ENCODE peak calls at places on chromosomes 6 and 20, in ten cellular contexts. B, M, E, Z, U, J, H, O, D and P are unnamed samples.

GRCh38 chr6:169224185-169224695 is 29.4 kb downstream of the THBS2 start:
- DNase-seq in Z (peak), E (no peak), J (no peak), M (no peak), D (no peak), O (no peak), U (no peak), H (peak), B (no peak), P (no peak)

GRCh38 chr6:126672654-126673053 is 332.7 kb downstream of the CENPW start:
- DNase-seq in Z (peak), H (no peak), M (no peak), U (no peak), B (peak), D (no peak), J (no peak), O (no peak), E (no peak), P (no peak)

GRCh38 chr20:56945057-56945456 is 316.0 kb downstream of the TFAP2C start:
- DNase-seq in Z (peak), M (no peak), B (peak), U (no peak), E (no peak), D (no peak), H (no peak), O (no peak), J (no peak), P (no peak)

GRCh38 chr6:124963416-124964083 is 1.3 kb downstream of the RNF217 start:
- DNase-seq in U (no peak), E (no peak), O (no peak), D (no peak), J (no peak), B (peak), M (no peak), Z (peak), H (no peak), P (no peak)

GRCh38 chr6:109069746-109070145 is 24.9 kb downstream of the SESN1 start:
- DNase-seq in O (no peak), B (no peak), H (no peak), E (no peak), Z (peak), J (no peak), M (no peak), D (no peak), U (no peak), P (no peak)

GRCh38 chr6:159646731-159647130 is 46.3 kb downstream of the SOD2 start:
- DNase-seq in O (peak), U (no peak), Z (peak), B (peak), J (no peak), M (no peak), E (no peak), D (no peak), H (no peak), P (no peak)

GRCh38 chr6:52000064-52000463 is 87.3 kb downstream of the PKHD1 start:
- DNase-seq in B (no peak), M (no peak), U (no peak), H (no peak), D (no peak), J (no peak), Z (no peak), E (no peak), O (no peak), P (no peak)

GRCh38 chr6:117425431-117426153 is at the start of gene ROS1:
- DNase-seq in O (peak), U (no peak), H (no peak), E (no peak), D (no peak), J (no peak), B (no peak), Z (no peak), M (no peak), P (no peak)

GRCh38 chr6:4420160-4420865 is 284.9 kb upstream of the ECI2 start:
- DNase-seq in J (no peak), E (no peak), M (no peak), B (no peak), U (no peak), D (no peak), H (no peak), O (no peak), Z (no peak), P (no peak)

GRCh38 chr6:15183979-15184378 is 61.9 kb upstream of the JARID2 start:
- DNase-seq in Z (no peak), U (no peak), J (no peak), E (no peak), M (no peak), O (no peak), H (no peak), B (no peak), D (no peak), P (no peak)

GRCh38 chr6:21597706-21598273 is 4.2 kb downstream of the SOX4 start:
- DNase-seq in H (no peak), Z (peak), D (no peak), M (no peak), E (peak), J (no peak), B (peak), O (peak), U (no peak), P (no peak)

GRCh38 chr6:80091506-80091905 is 15.0 kb upstream of the BCKDHB start:
- DNase-seq in M (no peak), D (no peak), E (no peak), H (no peak), U (no peak), J (no peak), O (no peak), Z (no peak), B (no peak), P (no peak)

GRCh38 chr20:31853481-31853880 is 8.1 kb upstream of the FOXS1 start:
- DNase-seq in B (no peak), Z (no peak), O (no peak), H (peak), D (no peak), M (no peak), U (no peak), J (no peak), E (no peak), P (no peak)

GRCh38 chr20:53692465-53693067 is 98.9 kb upstream of the ZNF217 start:
- DNase-seq in D (no peak), B (peak), J (no peak), U (no peak), H (no peak), O (no peak), M (peak), Z (peak), E (no peak), P (no peak)

GRCh38 chr20:1427457-1428054 is 34.7 kb upstream of the FKBP1A start:
- DNase-seq in J (no peak), E (no peak), D (no peak), B (peak), U (no peak), M (no peak), O (no peak), Z (peak), H (no peak), P (no peak)

GRCh38 chr6:160992323-160993314 is 1.1 kb downstream of the MAP3K4 start:
- DNase-seq in D (no peak), B (peak), U (peak), E (peak), J (peak), O (peak), Z (peak), H (no peak), M (no peak), P (peak)

GRCh38 chr6:16337280-16337975 is 99.0 kb downstream of the GMPR start:
- DNase-seq in H (peak), Z (peak), M (peak), J (peak), O (no peak), E (no peak), U (no peak), B (peak), D (peak), P (no peak)

GRCh38 chr6:124203812-124204167 is 400.1 kb downstream of the NKAIN2 start:
- DNase-seq in U (no peak), O (no peak), D (no peak), M (no peak), E (no peak), H (no peak), Z (peak), B (no peak), J (no peak), P (no peak)

GRCh38 chr6:170439366-170440351 is 113.4 kb downstream of the PSMB1 start:
- DNase-seq in O (no peak), B (no peak), Z (no peak), J (no peak), M (peak), E (no peak), U (no peak), D (no peak), H (no peak), P (no peak)

GRCh38 chr20:47361268-47361665 is 4.8 kb upstream of the ZMYND8 start:
- DNase-seq in O (no peak), E (no peak), D (no peak), H (no peak), Z (no peak), B (peak), U (no peak), J (no peak), M (no peak), P (no peak)

GRCh38 chr6:4342407-4343137 is 207.2 kb upstream of the ECI2 start:
- DNase-seq in Z (no peak), O (no peak), J (no peak), D (no peak), H (no peak), M (no peak), E (no peak), U (no peak), B (peak), P (no peak)

GRCh38 chr20:4507288-4507719 is 214.4 kb upstream of the PRND start:
- DNase-seq in B (peak), D (no peak), H (no peak), Z (peak), E (no peak), O (peak), M (no peak), J (no peak), U (no peak), P (no peak)

GRCh38 chr6:84258268-84258667 is 30.8 kb upstream of the CEP162 start:
- DNase-seq in J (no peak), U (no peak), B (no peak), O (no peak), E (no peak), M (no peak), Z (peak), H (no peak), D (no peak), P (no peak)

GRCh38 chr6:40597301-40597700 is 10.1 kb upstream of the LRFN2 start:
- DNase-seq in M (no peak), J (no peak), E (no peak), H (no peak), B (no peak), O (no peak), Z (no peak), U (no peak), D (no peak), P (no peak)

GRCh38 chr6:12324741-12325140 is 34.6 kb downstream of the EDN1 start:
- DNase-seq in E (no peak), M (no peak), Z (no peak), J (no peak), O (no peak), D (no peak), U (no peak), B (no peak), H (no peak), P (no peak)

GRCh38 chr6:37173573-37174195 is 3.7 kb downstream of the PIM1 start:
- DNase-seq in U (no peak), B (no peak), M (no peak), H (peak), J (no peak), D (no peak), O (no peak), E (no peak), Z (peak), P (no peak)

GRCh38 chr20:61595216-61595615 is 343.2 kb downstream of the CDH4 start:
- DNase-seq in B (no peak), D (no peak), H (no peak), U (no peak), E (no peak), M (no peak), J (no peak), O (no peak), Z (no peak), P (no peak)
- TF ChIP-seq CTCF in B (no peak), D (no peak), H (no peak), U (no peak), E (no peak), M (no peak), J (no peak), O (no peak), Z (no peak), P (no peak)

DNA sequence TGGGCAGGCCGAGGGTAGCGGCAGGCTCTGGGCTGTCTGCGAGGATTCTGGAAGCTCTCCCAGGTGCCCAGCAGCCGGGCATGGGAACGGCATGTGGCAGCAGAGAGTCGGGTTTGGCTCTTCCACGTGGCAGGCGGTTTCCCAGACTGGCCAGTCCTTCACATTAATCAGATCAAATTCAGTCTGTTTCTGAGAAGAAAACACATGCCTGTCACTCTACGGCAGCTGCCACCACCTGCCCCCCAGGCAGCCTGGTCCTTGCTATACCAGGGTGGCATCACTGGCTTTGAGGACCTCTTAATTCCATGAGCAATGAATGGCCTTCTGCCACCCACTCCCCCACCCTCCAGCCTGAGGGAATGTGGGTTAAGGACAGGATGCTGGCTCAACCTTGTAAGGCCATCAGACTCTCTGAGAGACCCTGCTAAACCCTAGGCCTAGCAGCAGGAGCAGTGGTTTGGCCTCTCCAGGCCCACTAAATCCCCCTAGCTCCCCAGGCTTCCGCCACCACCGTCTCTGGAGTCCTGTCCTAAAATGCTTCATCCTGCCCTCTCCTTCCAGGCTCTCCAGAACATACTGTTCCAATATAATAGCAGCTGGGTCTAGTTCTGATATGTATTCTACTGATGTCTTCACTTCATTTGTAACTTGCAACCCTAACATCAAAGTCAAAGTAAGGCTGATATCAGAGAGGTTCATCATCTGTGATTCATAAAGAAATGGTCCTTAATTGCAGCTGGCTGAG is 47.8 kb downstream of the PLCG1 start:
- DNase-seq in B (no peak), Z (no peak), O (no peak), J (no peak), E (no peak), H (no peak), D (peak), U (no peak), M (no peak), P (peak)
- TF ChIP-seq CTCF in B (no peak), Z (no peak), O (no peak), J (no peak), E (no peak), H (no peak), D (no peak), U (no peak), M (no peak), P (no peak)

GRCh38 chr6:166998256-166999144 is 697 bp upstream of the CEP43 start:
- DNase-seq in B (no peak), D (no peak), O (peak), J (peak), M (peak), U (no peak), H (peak), Z (no peak), E (peak), P (peak)
- TF ChIP-seq CTCF in B (no peak), D (no peak), O (no peak), J (no peak), M (no peak), U (no peak), H (no peak), Z (no peak), E (no peak), P (no peak)

GRCh38 chr6:145137425-145137824 is 597.9 kb downstream of the EPM2A start:
- DNase-seq in E (no peak), H (no peak), B (peak), U (no peak), O (no peak), M (no peak), Z (peak), D (no peak), J (no peak), P (no peak)
- TF ChIP-seq CTCF in E (no peak), H (no peak), B (peak), U (no peak), O (no peak), M (no peak), Z (no peak), D (no peak), J (no peak), P (no peak)

DNA sequence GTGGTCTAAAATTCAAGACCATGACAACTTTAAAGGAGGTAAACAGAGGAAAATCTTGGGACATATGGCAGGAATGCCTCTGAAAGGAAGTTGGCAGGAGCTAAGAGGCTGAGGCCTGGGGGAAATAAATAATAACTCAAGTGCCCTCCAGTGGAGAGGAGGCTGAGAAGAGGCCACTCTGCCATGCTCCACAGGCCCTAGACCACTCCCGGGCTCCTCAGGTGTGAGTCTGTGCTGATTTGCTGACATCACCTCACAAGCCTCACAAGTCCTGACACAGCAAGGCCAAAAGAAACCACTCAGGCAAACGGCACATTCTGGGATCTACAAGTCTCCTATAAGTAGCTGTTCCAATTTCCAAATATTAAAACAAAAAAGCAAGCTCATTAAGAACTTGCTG is 91.0 kb upstream of the RIPOR2 start:
- DNase-seq in U (no peak), B (no peak), O (no peak), J (no peak), D (no peak), E (no peak), Z (no peak), H (no peak), M (no peak), P (no peak)
- TF ChIP-seq CTCF in U (no peak), B (no peak), O (no peak), J (no peak), D (no peak), E (no peak), Z (no peak), H (no peak), M (no peak), P (no peak)

GRCh38 chr6:130158061-130158460 is 64.7 kb downstream of the SAMD3 start:
- DNase-seq in Z (peak), U (no peak), D (no peak), M (no peak), J (no peak), O (no peak), E (no peak), B (no peak), H (no peak), P (no peak)

GRCh38 chr6:130158548-130158947 is 64.2 kb downstream of the SAMD3 start:
- DNase-seq in B (no peak), E (no peak), M (no peak), Z (no peak), J (no peak), O (no peak), D (no peak), U (no peak), H (no peak), P (no peak)

GRCh38 chr6:130161627-130162404 is 60.9 kb downstream of the SAMD3 start:
- DNase-seq in D (no peak), J (no peak), M (no peak), O (no peak), H (no peak), B (peak), Z (peak), U (no peak), E (no peak), P (no peak)

GRCh38 chr6:130162421-130162820 is 60.3 kb downstream of the SAMD3 start:
- DNase-seq in Z (no peak), M (no peak), U (no peak), E (no peak), H (no peak), J (no peak), O (no peak), D (no peak), B (no peak), P (no peak)

GRCh38 chr6:130159876-130160415 is 62.8 kb downstream of the SAMD3 start:
- DNase-seq in O (no peak), U (no peak), H (no peak), Z (no peak), M (no peak), B (no peak), E (no peak), D (no peak), J (no peak), P (no peak)
- TF ChIP-seq CTCF in O (no peak), U (no peak), H (no peak), Z (no peak), M (no peak), B (no peak), E (no peak), D (no peak), J (no peak), P (no peak)